ENCODE peak calls at places on chromosomes 12 and 14, in four cellular contexts. B is K562, F is GM12878, O is H1. S is an unnamed sample.

GRCh38 chr12:113066806-113067400 is 10.4 kb downstream of the DTX1 start:
- DNase-seq in B (no peak), F (no peak), O (no peak), S (no peak)

GRCh38 chr12:3004655-3005565 is 45.7 kb downstream of the TEAD4 start:
- DNase-seq in B (no peak), F (no peak), O (no peak), S (no peak)

GRCh38 chr12:57782243-57782607 is 362 bp upstream of the TSFM start:
- DNase-seq in B (no peak), F (no peak), O (no peak), S (no peak)

GRCh38 chr14:101665478-101666078 is 95.9 kb upstream of the PPP2R5C start:
- DNase-seq in B (peak), F (no peak), O (peak), S (peak)

GRCh38 chr12:66803972-66804371 is 125.1 kb upstream of the GRIP1 start:
- DNase-seq in B (no peak), F (no peak), O (no peak), S (no peak)

GRCh38 chr12:58363971-58364370 is 422.6 kb downstream of the ATP23 start:
- DNase-seq in B (no peak), F (no peak), O (no peak), S (no peak)

GRCh38 chr12:127761880-127762279 is 505.1 kb upstream of the TMEM132C start:
- DNase-seq in B (no peak), F (no peak), O (no peak), S (no peak)

GRCh38 chr14:65774041-65774440 is 361.5 kb downstream of the FUT8 start:
- DNase-seq in B (no peak), F (no peak), O (no peak), S (no peak)

GRCh38 chr14:65079201-65079600 is 23.1 kb downstream of the MAX start:
- DNase-seq in B (no peak), F (no peak), O (no peak), S (no peak)

GRCh38 chr12:6368906-6369525 is 6.3 kb downstream of the SCNN1A start:
- DNase-seq in B (no peak), F (no peak), O (no peak), S (no peak)

GRCh38 chr14:21924479-21924878 is 250.9 kb upstream of the OR4E1 start:
- DNase-seq in B (no peak), F (peak), O (no peak), S (no peak)

GRCh38 chr14:29016050-29016900 is 249.7 kb downstream of the FOXG1 start:
- DNase-seq in B (peak), F (no peak), O (peak), S (peak)

GRCh38 chr12:40208707-40209106 is 16.1 kb upstream of the LRRK2 start:
- DNase-seq in B (no peak), F (no peak), O (no peak), S (no peak)

GRCh38 chr12:46187023-46187422 is 81.8 kb downstream of the SLC38A1 start:
- DNase-seq in B (no peak), F (no peak), O (no peak), S (no peak)

GRCh38 chr12:29710104-29710503 is 73.6 kb downstream of the TMTC1 start:
- DNase-seq in B (no peak), F (no peak), O (no peak), S (no peak)

GRCh38 chr12:50062733-50063452 is 5.5 kb downstream of the ASIC1 start:
- DNase-seq in B (no peak), F (no peak), O (no peak), S (no peak)

GRCh38 chr12:13570005-13570694 is 373.6 kb downstream of the EMP1 start:
- DNase-seq in B (no peak), F (no peak), O (no peak), S (peak)

GRCh38 chr12:13816394-13816793 is 165.0 kb downstream of the GRIN2B start:
- DNase-seq in B (no peak), F (no peak), O (no peak), S (no peak)

GRCh38 chr12:109993091-109993490 is 3.1 kb downstream of the GIT2 start:
- DNase-seq in B (no peak), F (no peak), O (no peak), S (no peak)

GRCh38 chr12:113070117-113070906 is 13.8 kb downstream of the DTX1 start:
- DNase-seq in B (no peak), F (no peak), O (no peak), S (no peak)

GRCh38 chr12:113980537-113981337 is 14.6 kb upstream of the RBM19 start:
- DNase-seq in B (peak), F (no peak), O (peak), S (peak)

GRCh38 chr12:85310025-85310424 is 30.0 kb downstream of the ALX1 start:
- DNase-seq in B (no peak), F (no peak), O (no peak), S (no peak)

GRCh38 chr12:73947627-73948026 is 590.0 kb upstream of the ATXN7L3B start:
- DNase-seq in B (no peak), F (no peak), O (no peak), S (no peak)

DNA sequence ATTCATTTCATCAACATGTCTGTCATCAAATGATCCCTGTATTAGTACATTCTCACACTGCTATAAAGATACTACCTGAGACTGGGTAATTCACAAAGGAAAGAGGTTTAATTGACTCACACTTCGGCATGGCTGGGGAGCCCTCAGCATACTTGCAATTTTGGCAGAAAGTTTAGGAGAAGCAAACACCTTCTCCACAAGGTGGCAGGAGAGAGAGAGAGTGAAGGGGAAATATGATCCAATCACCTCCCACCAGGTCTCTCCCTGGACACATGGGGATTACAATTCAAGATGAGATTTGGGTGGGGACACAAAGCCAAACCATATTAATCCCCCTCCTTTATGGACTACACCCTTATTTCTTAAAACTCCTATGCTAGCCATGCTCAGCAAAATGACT is 932.2 kb downstream of the FLRT2 start:
- DNase-seq in B (no peak), F (no peak), O (no peak), S (peak)
- TF ChIP-seq CHD2 in B (no peak), F (no peak), O (no peak), S (no peak)

GRCh38 chr12:53074290-53074998 is 4.7 kb downstream of the SPRYD3 start:
- DNase-seq in B (no peak), F (no peak), O (no peak), S (no peak)

GRCh38 chr12:53071591-53072551 is 7.3 kb downstream of the SPRYD3 start:
- DNase-seq in B (peak), F (no peak), O (no peak), S (no peak)

GRCh38 chr12:53076461-53076860 is 2.7 kb downstream of the SPRYD3 start:
- DNase-seq in B (no peak), F (no peak), O (no peak), S (no peak)

GRCh38 chr12:53074999-53075370 is 4.2 kb downstream of the SPRYD3 start:
- DNase-seq in B (no peak), F (no peak), O (no peak), S (no peak)

DNA sequence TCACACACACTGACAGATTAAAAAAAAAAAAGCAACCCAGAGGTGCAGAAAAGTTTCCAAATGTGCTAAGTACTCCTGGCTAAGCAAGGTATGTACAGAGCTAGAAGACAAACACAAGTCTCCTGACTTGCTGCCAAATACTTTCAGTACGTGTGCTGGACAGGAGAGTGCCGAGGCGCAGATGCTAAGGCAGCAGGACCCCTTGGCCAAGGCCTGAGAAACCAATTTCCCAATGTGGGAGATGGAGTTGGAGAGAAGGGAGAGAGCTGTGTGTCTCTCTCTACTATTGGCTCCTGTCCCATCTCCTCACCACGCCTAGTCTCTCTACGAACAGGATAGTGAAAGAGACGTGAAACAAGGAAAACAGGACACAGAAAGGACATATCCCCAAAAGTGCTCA is 5.3 kb downstream of the SPRYD3 start:
- DNase-seq in B (no peak), F (no peak), O (no peak), S (no peak)
- TF ChIP-seq BRCA1 in B (no peak), F (no peak), O (no peak), S (no peak)

DNA sequence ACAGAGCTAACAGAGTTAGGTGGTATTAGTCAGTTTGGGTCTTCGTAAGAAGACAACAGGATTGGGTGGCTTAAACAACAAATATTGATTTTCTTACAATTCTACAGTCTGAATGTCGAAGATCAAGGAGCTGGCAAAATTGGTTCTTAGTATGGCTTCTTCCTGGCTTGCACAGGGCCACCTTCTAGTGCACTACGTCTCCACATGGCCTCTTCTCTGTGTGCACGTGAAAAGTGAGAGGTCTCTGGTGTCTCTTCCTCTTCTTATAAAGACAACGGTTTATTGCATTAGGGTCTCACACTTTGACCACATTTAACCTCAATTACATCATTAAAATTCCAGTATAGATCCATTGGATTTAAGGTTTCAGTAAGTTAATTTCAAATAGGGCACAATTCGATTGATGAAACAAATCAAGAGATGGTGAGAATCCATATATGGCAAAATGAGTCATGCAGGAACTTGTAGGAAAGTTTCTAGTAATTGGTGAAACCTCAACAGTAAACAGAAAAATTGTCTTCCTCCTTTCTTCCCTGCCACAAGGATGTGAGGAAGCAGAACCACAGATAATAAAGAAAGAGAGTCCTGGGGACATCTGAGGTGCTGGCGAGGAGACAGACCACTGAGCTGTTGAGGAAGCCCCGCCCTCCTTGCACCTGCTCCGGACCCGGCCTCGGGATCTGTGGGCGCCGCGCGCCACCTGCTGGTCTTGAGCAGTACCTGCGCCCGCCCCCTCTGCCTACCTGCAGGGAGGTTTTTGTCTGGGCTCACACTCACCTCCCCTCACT is 846.7 kb downstream of the TMEM121 start:
- DNase-seq in B (peak), F (no peak), O (peak), S (peak)
- TF ChIP-seq CHD2 in B (no peak), F (no peak), O (no peak), S (no peak)

GRCh38 chr14:46053221-46053620 is 598.4 kb downstream of the RPL10L start:
- DNase-seq in B (no peak), F (no peak), O (no peak), S (no peak)
- TF ChIP-seq BRCA1 in B (no peak), F (no peak), O (no peak), S (no peak)

DNA sequence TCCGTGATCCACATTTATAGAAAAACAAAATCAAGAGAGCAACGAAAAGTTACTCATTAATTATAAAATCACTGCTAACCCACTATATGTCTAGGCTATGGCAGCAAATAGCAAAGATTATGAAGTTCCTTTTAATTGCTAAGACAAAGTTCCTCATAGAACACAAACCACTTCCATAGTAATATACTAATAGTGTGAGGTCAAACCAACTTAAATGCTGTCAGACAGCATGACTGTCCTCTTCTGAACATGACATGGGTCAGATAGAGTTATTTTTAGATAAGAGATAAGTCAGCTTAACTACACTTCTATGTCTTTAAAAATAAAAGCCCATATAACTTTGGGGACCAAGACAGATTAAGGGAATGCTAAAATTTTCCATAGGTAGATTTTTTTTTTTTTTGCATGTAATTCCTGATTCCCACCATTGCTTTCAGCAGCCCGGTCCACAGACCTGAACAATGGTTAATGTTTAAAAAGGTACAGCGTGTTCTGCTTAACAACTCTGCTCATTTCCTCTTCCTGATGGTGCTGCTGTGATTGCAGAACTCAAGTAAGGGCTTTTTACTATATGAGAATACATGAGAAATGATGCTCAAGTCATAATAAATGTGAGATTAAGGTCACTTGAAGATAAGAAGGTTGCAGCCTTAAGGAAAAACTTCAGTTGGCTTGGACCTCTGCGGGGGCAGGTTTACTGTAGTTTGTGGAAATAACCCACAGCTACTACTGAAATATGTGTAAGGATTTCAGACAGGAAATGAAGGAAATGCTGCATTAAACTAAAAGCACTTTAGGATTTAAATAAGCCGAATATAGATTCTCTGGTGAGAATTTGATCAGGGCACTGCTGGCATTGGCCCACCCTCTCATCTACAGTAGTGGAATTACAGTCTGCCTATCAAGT is 37.7 kb upstream of the DUSP6 start:
- DNase-seq in B (no peak), F (no peak), O (no peak), S (peak)
- TF ChIP-seq CHD2 in B (no peak), F (no peak), O (no peak), S (no peak)

GRCh38 chr14:79587194-79587593 is 624.1 kb downstream of the DIO2 start:
- DNase-seq in B (no peak), F (no peak), O (no peak), S (no peak)

GRCh38 chr14:79585845-79586244 is 625.5 kb downstream of the DIO2 start:
- DNase-seq in B (no peak), F (no peak), O (no peak), S (no peak)

GRCh38 chr14:79586401-79586800 is 624.9 kb downstream of the DIO2 start:
- DNase-seq in B (no peak), F (no peak), O (no peak), S (no peak)

GRCh38 chr14:79584679-79585078 is 626.6 kb downstream of the DIO2 start:
- DNase-seq in B (no peak), F (no peak), O (no peak), S (no peak)

DNA sequence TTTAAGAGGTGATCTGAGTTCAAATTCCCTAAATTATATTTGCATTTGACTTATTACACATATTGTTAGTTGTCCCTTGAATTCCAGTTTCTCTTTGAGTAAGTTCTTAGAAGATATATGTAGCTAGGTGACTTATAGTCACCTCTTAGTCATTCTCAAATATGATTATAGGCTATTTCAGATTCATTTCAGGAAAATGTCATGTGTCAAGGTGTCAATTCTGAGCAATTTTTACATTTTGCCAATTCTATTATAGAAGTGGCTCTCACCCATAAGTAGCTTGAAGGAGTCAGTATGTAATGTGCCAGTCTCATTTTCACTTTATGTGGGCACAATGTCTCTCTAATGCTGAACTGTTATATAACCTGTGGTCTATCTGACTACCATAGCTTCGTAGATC is 623.4 kb downstream of the DIO2 start:
- DNase-seq in B (no peak), F (peak), O (no peak), S (no peak)
- TF ChIP-seq BRCA1 in B (no peak), F (no peak), O (no peak), S (no peak)

DNA sequence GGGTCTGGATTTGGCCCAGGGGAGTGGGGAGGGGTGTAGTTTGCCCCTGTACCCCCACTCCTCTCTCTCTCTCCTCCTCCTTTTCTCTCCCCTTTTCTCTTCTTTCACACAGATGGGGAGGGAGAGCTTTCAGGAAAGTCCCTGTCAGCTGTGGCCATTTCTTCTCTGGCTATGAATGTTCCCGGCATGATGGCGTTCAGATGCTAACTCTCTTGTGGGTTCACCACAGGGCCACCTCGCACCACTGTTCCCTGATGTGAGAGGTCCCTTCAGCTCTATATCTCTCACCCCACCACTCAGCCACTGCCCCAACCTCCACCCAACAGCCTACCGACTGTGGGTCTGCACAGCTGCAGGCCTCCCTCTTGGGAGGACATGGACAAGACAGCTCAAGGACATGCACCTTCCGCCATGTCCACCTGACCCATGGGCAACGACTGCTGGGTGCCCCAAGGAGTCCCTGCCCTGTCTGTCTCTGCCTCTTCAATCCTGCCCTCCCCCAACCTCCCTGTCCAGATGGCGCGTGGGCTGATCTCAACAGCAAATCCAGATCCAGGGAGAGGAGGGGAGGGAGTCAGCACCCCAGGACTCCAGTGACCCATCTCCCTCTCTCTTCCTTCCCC is 15.9 kb upstream of the RPS6KL1 start:
- DNase-seq in B (no peak), F (no peak), O (no peak), S (no peak)
- TF ChIP-seq CHD2 in B (no peak), F (no peak), O (no peak), S (no peak)

GRCh38 chr14:35215110-35215872 is 76.9 kb upstream of the PSMA6 start:
- DNase-seq in B (no peak), F (no peak), O (no peak), S (peak)
- TF ChIP-seq BRCA1 in B (no peak), F (no peak), O (no peak), S (no peak)